ENCODE peak calls at places on chromosomes 6 and 20, in seven cellular contexts. H, Z, P, B, E, X and I are unnamed samples.

GRCh38 chr20:4684837-4685413 is 36.8 kb upstream of the PRND start:
- DNase-seq in H (peak), Z (peak), P (no peak), B (no peak), E (peak), X (peak), I (no peak)

GRCh38 chr20:11847827-11848226 is 69.9 kb upstream of the BTBD3 start:
- DNase-seq in H (peak), Z (no peak), P (no peak), B (peak), E (no peak), X (no peak), I (peak)

GRCh38 chr20:14116037-14116436 is 120.7 kb downstream of the MACROD2 start:
- DNase-seq in H (no peak), Z (no peak), P (no peak), B (no peak), E (no peak), X (no peak), I (no peak)

GRCh38 chr6:135423649-135424128 is 73.9 kb downstream of the AHI1 start:
- DNase-seq in H (peak), Z (peak), P (no peak), B (peak), E (peak), X (peak), I (peak)

GRCh38 chr6:102501615-102502014 is 1108.1 kb downstream of the GRIK2 start:
- DNase-seq in H (no peak), Z (no peak), P (no peak), B (no peak), E (no peak), X (no peak), I (no peak)

GRCh38 chr6:20447157-20447556 is 45.5 kb downstream of the E2F3 start:
- DNase-seq in H (no peak), Z (no peak), P (no peak), B (no peak), E (no peak), X (peak), I (no peak)

GRCh38 chr20:19875746-19876145 is 117.7 kb downstream of the RIN2 start:
- DNase-seq in H (no peak), Z (peak), P (no peak), B (no peak), E (no peak), X (no peak), I (no peak)

GRCh38 chr20:53282217-53282955 is 310.2 kb downstream of the TSHZ2 start:
- DNase-seq in H (no peak), Z (no peak), P (no peak), B (no peak), E (no peak), X (no peak), I (no peak)

GRCh38 chr6:12275084-12275483 is 15.1 kb upstream of the EDN1 start:
- DNase-seq in H (peak), Z (no peak), P (no peak), B (no peak), E (peak), X (no peak), I (no peak)

GRCh38 chr6:168136001-168136400 is 57.0 kb upstream of the FRMD1 start:
- DNase-seq in H (no peak), Z (no peak), P (no peak), B (no peak), E (no peak), X (no peak), I (no peak)

GRCh38 chr6:109795994-109796555 is 105.0 kb downstream of the FIG4 start:
- DNase-seq in H (no peak), Z (no peak), P (no peak), B (no peak), E (peak), X (peak), I (no peak)

GRCh38 chr6:20946037-20946436 is 411.8 kb downstream of the CDKAL1 start:
- DNase-seq in H (peak), Z (peak), P (no peak), B (no peak), E (peak), X (peak), I (no peak)

GRCh38 chr6:27251672-27252251 is 4.3 kb downstream of the PRSS16 start:
- DNase-seq in H (peak), Z (peak), P (no peak), B (peak), E (peak), X (peak), I (peak)

GRCh38 chr6:142985286-142985685 is 40.3 kb upstream of the HIVEP2 start:
- DNase-seq in H (no peak), Z (no peak), P (no peak), B (no peak), E (no peak), X (no peak), I (no peak)

GRCh38 chr6:123945386-123945785 is 141.7 kb downstream of the NKAIN2 start:
- DNase-seq in H (no peak), Z (no peak), P (no peak), B (peak), E (no peak), X (no peak), I (peak)

GRCh38 chr6:3849681-3850450 is 693 bp downstream of the FAM50B start:
- DNase-seq in H (no peak), Z (no peak), P (no peak), B (no peak), E (no peak), X (no peak), I (no peak)

GRCh38 chr6:29834564-29835436 is 7.2 kb downstream of the HLA-G start:
- DNase-seq in H (peak), Z (no peak), P (no peak), B (no peak), E (no peak), X (no peak), I (peak)

GRCh38 chr20:31835977-31836852 is 9.2 kb downstream of the FOXS1 start:
- DNase-seq in H (peak), Z (peak), P (peak), B (no peak), E (peak), X (peak), I (no peak)

GRCh38 chr20:1330075-1330830 is 1.3 kb upstream of the SDCBP2 start:
- DNase-seq in H (peak), Z (no peak), P (no peak), B (no peak), E (no peak), X (no peak), I (no peak)

GRCh38 chr6:89528865-89529264 is 95.9 kb downstream of the ANKRD6 start:
- DNase-seq in H (no peak), Z (no peak), P (no peak), B (no peak), E (no peak), X (no peak), I (no peak)

GRCh38 chr6:107132330-107132954 is 17.1 kb upstream of the BEND3 start:
- DNase-seq in H (peak), Z (peak), P (no peak), B (peak), E (no peak), X (no peak), I (peak)

GRCh38 chr6:129601323-129601722 is 108.7 kb downstream of the ARHGAP18 start:
- DNase-seq in H (no peak), Z (no peak), P (no peak), B (no peak), E (no peak), X (no peak), I (no peak)

GRCh38 chr6:57246307-57246706 is 24.2 kb upstream of the RAB23 start:
- DNase-seq in H (no peak), Z (no peak), P (no peak), B (no peak), E (no peak), X (no peak), I (no peak)